ENCODE peak calls at places on chromosomes 7 and 10, in ten cellular contexts. One of them, this sample, is unnamed.

GRCh38 chr7:66727058-66727457 is 13.5 kb upstream of the RABGEF1 start:
- DNase-seq in hepatic stellate cell: no peak
- DNase-seq in GM12865: no peak
- DNase-seq in HT-29: no peak
- DNase-seq in amygdala: no peak
- DNase-seq in C1 segment of cervical spinal cord: no peak
- DNase-seq in fibroblast of lung: no peak
- DNase-seq in RWPE2: no peak
- DNase-seq in head of caudate nucleus: no peak
- DNase-seq in HCT116: no peak
- DNase-seq in this sample: no peak

GRCh38 chr7:23712368-23713284 is 2.6 kb downstream of the STK31 start:
- DNase-seq in hepatic stellate cell: peak
- DNase-seq in GM12865: peak
- DNase-seq in HT-29: peak
- DNase-seq in amygdala: no peak
- DNase-seq in C1 segment of cervical spinal cord: peak
- DNase-seq in fibroblast of lung: peak
- DNase-seq in RWPE2: no peak
- DNase-seq in head of caudate nucleus: no peak
- DNase-seq in HCT116: peak
- DNase-seq in this sample: no peak

GRCh38 chr10:88455831-88456230 is 127.3 kb downstream of the RNLS start:
- DNase-seq in hepatic stellate cell: no peak
- DNase-seq in GM12865: no peak
- DNase-seq in HT-29: no peak
- DNase-seq in amygdala: no peak
- DNase-seq in C1 segment of cervical spinal cord: no peak
- DNase-seq in fibroblast of lung: no peak
- DNase-seq in RWPE2: no peak
- DNase-seq in head of caudate nucleus: no peak
- DNase-seq in HCT116: no peak
- DNase-seq in this sample: no peak

GRCh38 chr10:106997721-106998120 is 166.8 kb downstream of the SORCS1 start:
- DNase-seq in hepatic stellate cell: no peak
- DNase-seq in GM12865: no peak
- DNase-seq in HT-29: peak
- DNase-seq in amygdala: peak
- DNase-seq in C1 segment of cervical spinal cord: no peak
- DNase-seq in fibroblast of lung: no peak
- DNase-seq in RWPE2: no peak
- DNase-seq in head of caudate nucleus: peak
- DNase-seq in HCT116: no peak
- DNase-seq in this sample: no peak

GRCh38 chr10:97015199-97015693 is 170.5 kb downstream of the SLIT1 start:
- DNase-seq in hepatic stellate cell: no peak
- DNase-seq in GM12865: no peak
- DNase-seq in HT-29: no peak
- DNase-seq in amygdala: no peak
- DNase-seq in C1 segment of cervical spinal cord: no peak
- DNase-seq in fibroblast of lung: no peak
- DNase-seq in RWPE2: no peak
- DNase-seq in head of caudate nucleus: no peak
- DNase-seq in HCT116: no peak
- DNase-seq in this sample: no peak

GRCh38 chr10:63799511-63799910 is 278.3 kb downstream of the REEP3 start:
- DNase-seq in hepatic stellate cell: no peak
- DNase-seq in GM12865: no peak
- DNase-seq in HT-29: no peak
- DNase-seq in amygdala: no peak
- DNase-seq in C1 segment of cervical spinal cord: no peak
- DNase-seq in fibroblast of lung: no peak
- DNase-seq in RWPE2: no peak
- DNase-seq in head of caudate nucleus: no peak
- DNase-seq in HCT116: no peak
- DNase-seq in this sample: no peak

GRCh38 chr7:51276967-51277366 is 39.6 kb downstream of the COBL start:
- DNase-seq in hepatic stellate cell: no peak
- DNase-seq in GM12865: no peak
- DNase-seq in HT-29: no peak
- DNase-seq in amygdala: peak
- DNase-seq in C1 segment of cervical spinal cord: peak
- DNase-seq in fibroblast of lung: no peak
- DNase-seq in RWPE2: no peak
- DNase-seq in head of caudate nucleus: peak
- DNase-seq in HCT116: no peak
- DNase-seq in this sample: no peak

GRCh38 chr10:48896756-48897437 is 42.7 kb downstream of the LRRC18 start:
- DNase-seq in hepatic stellate cell: no peak
- DNase-seq in GM12865: no peak
- DNase-seq in HT-29: no peak
- DNase-seq in amygdala: no peak
- DNase-seq in C1 segment of cervical spinal cord: no peak
- DNase-seq in fibroblast of lung: no peak
- DNase-seq in RWPE2: no peak
- DNase-seq in head of caudate nucleus: no peak
- DNase-seq in HCT116: no peak
- DNase-seq in this sample: no peak

GRCh38 chr7:25073451-25073850 is 51.6 kb downstream of the CYCS start:
- DNase-seq in hepatic stellate cell: peak
- DNase-seq in GM12865: no peak
- DNase-seq in HT-29: no peak
- DNase-seq in amygdala: no peak
- DNase-seq in C1 segment of cervical spinal cord: no peak
- DNase-seq in fibroblast of lung: peak
- DNase-seq in RWPE2: no peak
- DNase-seq in head of caudate nucleus: no peak
- DNase-seq in HCT116: no peak
- DNase-seq in this sample: no peak

GRCh38 chr10:4822208-4822607 is 3.8 kb upstream of the AKR1E2 start:
- DNase-seq in hepatic stellate cell: no peak
- DNase-seq in GM12865: no peak
- DNase-seq in HT-29: no peak
- DNase-seq in amygdala: no peak
- DNase-seq in C1 segment of cervical spinal cord: no peak
- DNase-seq in fibroblast of lung: no peak
- DNase-seq in RWPE2: no peak
- DNase-seq in head of caudate nucleus: no peak
- DNase-seq in HCT116: no peak
- DNase-seq in this sample: no peak

GRCh38 chr10:69855346-69856163 is 53.8 kb downstream of the COL13A1 start:
- DNase-seq in hepatic stellate cell: no peak
- DNase-seq in GM12865: no peak
- DNase-seq in HT-29: no peak
- DNase-seq in amygdala: peak
- DNase-seq in C1 segment of cervical spinal cord: peak
- DNase-seq in fibroblast of lung: no peak
- DNase-seq in RWPE2: no peak
- DNase-seq in head of caudate nucleus: no peak
- DNase-seq in HCT116: no peak
- DNase-seq in this sample: no peak

GRCh38 chr10:43372751-43373445 is 1.5 kb downstream of the FXYD4 start:
- DNase-seq in hepatic stellate cell: no peak
- DNase-seq in GM12865: no peak
- DNase-seq in HT-29: no peak
- DNase-seq in amygdala: peak
- DNase-seq in C1 segment of cervical spinal cord: no peak
- DNase-seq in fibroblast of lung: no peak
- DNase-seq in RWPE2: no peak
- DNase-seq in head of caudate nucleus: peak
- DNase-seq in HCT116: no peak
- DNase-seq in this sample: peak

GRCh38 chr10:47409866-47410256 is 25.8 kb upstream of the ZNF488 start:
- DNase-seq in hepatic stellate cell: no peak
- DNase-seq in GM12865: no peak
- DNase-seq in HT-29: no peak
- DNase-seq in amygdala: no peak
- DNase-seq in C1 segment of cervical spinal cord: no peak
- DNase-seq in fibroblast of lung: no peak
- DNase-seq in RWPE2: no peak
- DNase-seq in head of caudate nucleus: no peak
- DNase-seq in HCT116: no peak
- DNase-seq in this sample: no peak

GRCh38 chr10:108544500-108545120 is 1378.7 kb downstream of the XPNPEP1 start:
- DNase-seq in hepatic stellate cell: no peak
- DNase-seq in GM12865: peak
- DNase-seq in HT-29: peak
- DNase-seq in amygdala: peak
- DNase-seq in C1 segment of cervical spinal cord: no peak
- DNase-seq in fibroblast of lung: peak
- DNase-seq in RWPE2: no peak
- DNase-seq in head of caudate nucleus: peak
- DNase-seq in HCT116: no peak
- DNase-seq in this sample: peak

GRCh38 chr10:97549587-97550322 is 22.8 kb upstream of the ANKRD2 start:
- DNase-seq in hepatic stellate cell: no peak
- DNase-seq in GM12865: no peak
- DNase-seq in HT-29: no peak
- DNase-seq in amygdala: peak
- DNase-seq in C1 segment of cervical spinal cord: no peak
- DNase-seq in fibroblast of lung: no peak
- DNase-seq in RWPE2: no peak
- DNase-seq in head of caudate nucleus: peak
- DNase-seq in HCT116: no peak
- DNase-seq in this sample: no peak

GRCh38 chr7:138008588-138009349 is 6.9 kb upstream of the CREB3L2 start:
- DNase-seq in hepatic stellate cell: peak
- DNase-seq in GM12865: peak
- DNase-seq in HT-29: peak
- DNase-seq in amygdala: peak
- DNase-seq in C1 segment of cervical spinal cord: peak
- DNase-seq in fibroblast of lung: peak
- DNase-seq in RWPE2: no peak
- DNase-seq in head of caudate nucleus: peak
- DNase-seq in HCT116: peak
- DNase-seq in this sample: peak